ENCODE peak calls at places on chromosome 19, in nine cellular contexts. V, K, W, P, X, I, N, U and S are unnamed samples.

GRCh38 chr19:35561436-35561835 is 2.0 kb downstream of the ATP4A start:
- DNase-seq in V (no peak), K (no peak), W (no peak), P (no peak), X (no peak), I (no peak), N (no peak), U (no peak), S (no peak)

GRCh38 chr19:10450191-10450852 is 30.0 kb downstream of the PDE4A start:
- DNase-seq in V (no peak), K (no peak), W (no peak), P (no peak), X (no peak), I (no peak), N (no peak), U (no peak), S (no peak)

GRCh38 chr19:6873708-6874431 is 13.5 kb upstream of the ADGRE1 start:
- DNase-seq in V (no peak), K (no peak), W (no peak), P (no peak), X (no peak), I (no peak), N (no peak), U (no peak), S (no peak)

GRCh38 chr19:3535235-3535921 is 3.6 kb upstream of the TEKTIP1 start:
- DNase-seq in V (no peak), K (no peak), W (no peak), P (no peak), X (no peak), I (no peak), N (no peak), U (no peak), S (no peak)

GRCh38 chr19:57599761-57600383 is at the start of gene ZNF530:
- DNase-seq in V (peak), K (peak), W (peak), P (peak), X (peak), I (peak), N (peak), U (peak), S (peak)

GRCh38 chr19:32877323-32877912 is 7.9 kb upstream of the SLC7A9 start:
- DNase-seq in V (no peak), K (no peak), W (no peak), P (no peak), X (no peak), I (no peak), N (no peak), U (no peak), S (no peak)

GRCh38 chr19:46674416-46675178 is 13.6 kb upstream of the DACT3 start:
- DNase-seq in V (no peak), K (no peak), W (peak), P (no peak), X (no peak), I (no peak), N (no peak), U (peak), S (peak)

GRCh38 chr19:55172741-55173140 is 6.3 kb upstream of the DNAAF3 start:
- DNase-seq in V (no peak), K (no peak), W (no peak), P (no peak), X (no peak), I (no peak), N (no peak), U (peak), S (no peak)

GRCh38 chr19:34173145-34173956 is 1.0 kb downstream of the LSM14A start:
- DNase-seq in V (peak), K (peak), W (peak), P (peak), X (no peak), I (peak), N (peak), U (peak), S (peak)

GRCh38 chr19:3932931-3933810 is at the start of gene NMRK2:
- DNase-seq in V (no peak), K (no peak), W (no peak), P (no peak), X (no peak), I (peak), N (no peak), U (no peak), S (no peak)

GRCh38 chr19:30014770-30015169 is 72.7 kb downstream of the URI1 start:
- DNase-seq in V (no peak), K (no peak), W (no peak), P (no peak), X (no peak), I (no peak), N (no peak), U (no peak), S (no peak)